ENCODE peak calls at places on chromosome 18, in nine cellular contexts. One of them, this sample, is unnamed.

GRCh38 chr18:33627114-33627513 is 49.1 kb downstream of the ASXL3 start:
- DNase-seq in IMR-90: no peak
- DNase-seq in GM23338: no peak
- DNase-seq in fibroblast of lung: no peak
- DNase-seq in OCI-LY7: no peak
- DNase-seq in PC-3: no peak
- DNase-seq in GM23248: no peak
- DNase-seq in mammary epithelial cell: no peak
- DNase-seq in K562: no peak
- DNase-seq in this sample: no peak

GRCh38 chr18:46250084-46250811 is 146.1 kb downstream of the HAUS1 start:
- DNase-seq in IMR-90: peak; percentile 92
- DNase-seq in GM23338: peak; percentile 46
- DNase-seq in fibroblast of lung: peak; percentile 72
- DNase-seq in OCI-LY7: peak; percentile 85
- DNase-seq in PC-3: peak; percentile 83
- DNase-seq in GM23248: peak; percentile 59
- DNase-seq in mammary epithelial cell: peak; percentile 95
- DNase-seq in K562: no peak
- DNase-seq in this sample: peak; percentile 61

GRCh38 chr18:72530622-72531021 is 13.5 kb downstream of the CBLN2 start:
- DNase-seq in IMR-90: no peak
- DNase-seq in GM23338: no peak
- DNase-seq in fibroblast of lung: no peak
- DNase-seq in OCI-LY7: no peak
- DNase-seq in PC-3: no peak
- DNase-seq in GM23248: no peak
- DNase-seq in mammary epithelial cell: no peak
- DNase-seq in K562: no peak
- DNase-seq in this sample: no peak

GRCh38 chr18:58856881-58857280 is 7.8 kb upstream of the ZNF532 start:
- DNase-seq in IMR-90: peak; percentile 83
- DNase-seq in GM23338: no peak
- DNase-seq in fibroblast of lung: peak; percentile 60
- DNase-seq in OCI-LY7: no peak
- DNase-seq in PC-3: peak; percentile 85
- DNase-seq in GM23248: peak; percentile 74
- DNase-seq in mammary epithelial cell: peak; percentile 81
- DNase-seq in K562: no peak
- DNase-seq in this sample: no peak

GRCh38 chr18:34760444-34760843 is 50.3 kb downstream of the DTNA start:
- DNase-seq in IMR-90: no peak
- DNase-seq in GM23338: no peak
- DNase-seq in fibroblast of lung: no peak
- DNase-seq in OCI-LY7: no peak
- DNase-seq in PC-3: no peak
- DNase-seq in GM23248: no peak
- DNase-seq in mammary epithelial cell: no peak
- DNase-seq in K562: no peak
- DNase-seq in this sample: no peak

GRCh38 chr18:11246883-11247282 is 97.5 kb upstream of the PIEZO2 start:
- DNase-seq in IMR-90: no peak
- DNase-seq in GM23338: no peak
- DNase-seq in fibroblast of lung: no peak
- DNase-seq in OCI-LY7: no peak
- DNase-seq in PC-3: no peak
- DNase-seq in GM23248: peak; percentile 82
- DNase-seq in mammary epithelial cell: no peak
- DNase-seq in K562: no peak
- DNase-seq in this sample: no peak

GRCh38 chr18:28125051-28125450 is 51.9 kb downstream of the CDH2 start:
- DNase-seq in IMR-90: no peak
- DNase-seq in GM23338: no peak
- DNase-seq in fibroblast of lung: no peak
- DNase-seq in OCI-LY7: no peak
- DNase-seq in PC-3: peak; percentile 71
- DNase-seq in GM23248: no peak
- DNase-seq in mammary epithelial cell: no peak
- DNase-seq in K562: no peak
- DNase-seq in this sample: no peak

GRCh38 chr18:11279461-11279860 is 130.1 kb upstream of the PIEZO2 start:
- DNase-seq in IMR-90: no peak
- DNase-seq in GM23338: no peak
- DNase-seq in fibroblast of lung: peak; percentile 21
- DNase-seq in OCI-LY7: no peak
- DNase-seq in PC-3: no peak
- DNase-seq in GM23248: no peak
- DNase-seq in mammary epithelial cell: no peak
- DNase-seq in K562: no peak
- DNase-seq in this sample: no peak

GRCh38 chr18:50937183-50937582 is 30.7 kb upstream of the ELAC1 start:
- DNase-seq in IMR-90: no peak
- DNase-seq in GM23338: no peak
- DNase-seq in fibroblast of lung: no peak
- DNase-seq in OCI-LY7: no peak
- DNase-seq in PC-3: no peak
- DNase-seq in GM23248: no peak
- DNase-seq in mammary epithelial cell: no peak
- DNase-seq in K562: no peak
- DNase-seq in this sample: no peak

GRCh38 chr18:50934545-50935211 is 33.2 kb upstream of the ELAC1 start:
- DNase-seq in IMR-90: no peak
- DNase-seq in GM23338: no peak
- DNase-seq in fibroblast of lung: no peak
- DNase-seq in OCI-LY7: no peak
- DNase-seq in PC-3: no peak
- DNase-seq in GM23248: no peak
- DNase-seq in mammary epithelial cell: no peak
- DNase-seq in K562: no peak
- DNase-seq in this sample: no peak

GRCh38 chr18:50944245-50944917 is 23.5 kb upstream of the ELAC1 start:
- DNase-seq in IMR-90: no peak
- DNase-seq in GM23338: no peak
- DNase-seq in fibroblast of lung: no peak
- DNase-seq in OCI-LY7: no peak
- DNase-seq in PC-3: peak; percentile 1
- DNase-seq in GM23248: peak; percentile 47
- DNase-seq in mammary epithelial cell: no peak
- DNase-seq in K562: no peak
- DNase-seq in this sample: no peak

GRCh38 chr18:50933684-50934083 is 34.2 kb upstream of the ELAC1 start:
- DNase-seq in IMR-90: no peak
- DNase-seq in GM23338: no peak
- DNase-seq in fibroblast of lung: no peak
- DNase-seq in OCI-LY7: no peak
- DNase-seq in PC-3: no peak
- DNase-seq in GM23248: no peak
- DNase-seq in mammary epithelial cell: no peak
- DNase-seq in K562: no peak
- DNase-seq in this sample: no peak

DNA sequence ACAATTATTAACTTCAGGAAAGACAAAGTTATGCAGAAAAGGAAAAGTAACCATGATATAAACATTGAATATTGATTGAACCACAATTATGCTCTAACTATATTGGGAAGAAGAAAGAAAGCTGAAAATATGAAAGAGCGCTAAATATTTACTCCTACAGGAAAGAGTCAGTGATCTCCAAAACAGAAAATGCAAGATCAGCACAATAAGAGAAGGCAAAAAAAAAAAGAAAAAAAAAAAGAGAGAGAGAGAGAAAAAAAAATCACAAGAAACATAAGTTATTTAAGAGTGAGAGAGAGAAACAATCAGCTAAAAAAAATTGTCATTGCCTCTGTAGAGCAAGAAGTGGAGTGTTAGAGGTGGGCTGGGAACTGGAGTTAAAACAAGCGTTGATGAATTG is 28.9 kb upstream of the ELAC1 start:
- DNase-seq in IMR-90: no peak
- DNase-seq in GM23338: no peak
- DNase-seq in fibroblast of lung: no peak
- DNase-seq in OCI-LY7: no peak
- DNase-seq in PC-3: no peak
- DNase-seq in GM23248: no peak
- DNase-seq in mammary epithelial cell: no peak
- DNase-seq in K562: no peak
- DNase-seq in this sample: no peak
- H3K36me3 ChIP-seq in IMR-90: peaks cover 2% of the 10 kb centered on the region
- H3K36me3 ChIP-seq in GM23338: peaks cover 7% of the 10 kb centered on the region
- H3K36me3 ChIP-seq in fibroblast of lung: no peaks in the 10 kb centered on the region
- H3K36me3 ChIP-seq in OCI-LY7: peaks cover 21% of the 10 kb centered on the region
- H3K36me3 ChIP-seq in PC-3: no peaks in the 10 kb centered on the region
- H3K36me3 ChIP-seq in GM23248: no peaks in the 10 kb centered on the region
- H3K36me3 ChIP-seq in mammary epithelial cell: peaks cover 5% of the 10 kb centered on the region
- H3K36me3 ChIP-seq in K562: peaks cover 2% of the 10 kb centered on the region
- H3K36me3 ChIP-seq in this sample: peaks cover 60% of the 10 kb centered on the region

DNA sequence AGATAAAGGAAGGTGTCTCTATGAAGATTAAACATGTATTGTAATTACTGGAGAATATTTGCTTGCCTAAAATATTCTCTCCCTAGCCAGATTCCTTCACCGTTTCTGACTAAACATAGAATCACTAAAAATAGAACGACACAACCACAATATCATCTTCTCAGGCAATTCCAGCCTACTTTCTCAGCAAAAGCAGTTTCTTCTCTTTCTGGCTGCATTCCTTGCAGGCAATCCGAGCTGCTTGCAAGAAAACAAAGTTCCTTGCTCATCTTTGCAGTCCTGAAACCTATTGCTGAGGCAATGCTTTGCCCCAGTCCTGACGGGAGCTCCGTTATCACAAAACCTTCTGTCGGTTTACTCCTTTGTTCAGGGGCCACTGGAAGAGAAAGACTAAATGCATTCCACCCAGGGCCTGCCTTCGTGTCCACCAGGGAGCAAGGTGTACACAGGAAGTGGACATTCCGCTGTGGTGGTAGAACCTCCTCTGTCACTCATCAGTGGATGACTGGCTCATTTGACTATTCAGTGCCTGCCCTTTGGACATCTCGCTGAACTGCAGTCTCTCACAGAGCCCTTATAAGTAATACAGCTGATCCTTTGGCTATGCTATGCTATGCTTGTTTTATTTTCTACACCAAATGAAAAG is 239.2 kb upstream of the DOK6 start:
- DNase-seq in IMR-90: peak; percentile 63
- DNase-seq in GM23338: no peak
- DNase-seq in fibroblast of lung: peak; percentile 19
- DNase-seq in OCI-LY7: no peak
- DNase-seq in PC-3: no peak
- DNase-seq in GM23248: peak; percentile 61
- DNase-seq in mammary epithelial cell: no peak
- DNase-seq in K562: no peak
- DNase-seq in this sample: no peak
- H2AFZ ChIP-seq in IMR-90: peak overlapping the region; percentile 94
- H2AFZ ChIP-seq in GM23338: peak overlapping the region; percentile 79
- H2AFZ ChIP-seq in fibroblast of lung: peak overlapping the region; percentile 82
- H2AFZ ChIP-seq in OCI-LY7: no peak overlapping the region
- H2AFZ ChIP-seq in PC-3: no peak overlapping the region
- H2AFZ ChIP-seq in GM23248: peak overlapping the region; percentile 69
- H2AFZ ChIP-seq in mammary epithelial cell: peak overlapping the region; percentile 49
- H2AFZ ChIP-seq in K562: no peak overlapping the region
- H2AFZ ChIP-seq in this sample: no peak overlapping the region

GRCh38 chr18:47898696-47899095 is 31.8 kb downstream of the SMAD2 start:
- DNase-seq in IMR-90: no peak
- DNase-seq in GM23338: peak; percentile 27
- DNase-seq in fibroblast of lung: no peak
- DNase-seq in OCI-LY7: no peak
- DNase-seq in PC-3: peak; percentile 28
- DNase-seq in GM23248: no peak
- DNase-seq in mammary epithelial cell: no peak
- DNase-seq in K562: no peak
- DNase-seq in this sample: no peak

GRCh38 chr18:47895565-47896250 is 34.8 kb downstream of the SMAD2 start:
- DNase-seq in IMR-90: no peak
- DNase-seq in GM23338: no peak
- DNase-seq in fibroblast of lung: no peak
- DNase-seq in OCI-LY7: no peak
- DNase-seq in PC-3: no peak
- DNase-seq in GM23248: no peak
- DNase-seq in mammary epithelial cell: no peak
- DNase-seq in K562: no peak
- DNase-seq in this sample: no peak

GRCh38 chr18:47893047-47893446 is 37.4 kb downstream of the SMAD2 start:
- DNase-seq in IMR-90: no peak
- DNase-seq in GM23338: no peak
- DNase-seq in fibroblast of lung: no peak
- DNase-seq in OCI-LY7: no peak
- DNase-seq in PC-3: peak; percentile 33
- DNase-seq in GM23248: no peak
- DNase-seq in mammary epithelial cell: no peak
- DNase-seq in K562: peak; percentile 14
- DNase-seq in this sample: no peak

GRCh38 chr18:47898055-47898454 is 32.4 kb downstream of the SMAD2 start:
- DNase-seq in IMR-90: no peak
- DNase-seq in GM23338: no peak
- DNase-seq in fibroblast of lung: no peak
- DNase-seq in OCI-LY7: no peak
- DNase-seq in PC-3: no peak
- DNase-seq in GM23248: peak; percentile 6
- DNase-seq in mammary epithelial cell: no peak
- DNase-seq in K562: no peak
- DNase-seq in this sample: no peak

DNA sequence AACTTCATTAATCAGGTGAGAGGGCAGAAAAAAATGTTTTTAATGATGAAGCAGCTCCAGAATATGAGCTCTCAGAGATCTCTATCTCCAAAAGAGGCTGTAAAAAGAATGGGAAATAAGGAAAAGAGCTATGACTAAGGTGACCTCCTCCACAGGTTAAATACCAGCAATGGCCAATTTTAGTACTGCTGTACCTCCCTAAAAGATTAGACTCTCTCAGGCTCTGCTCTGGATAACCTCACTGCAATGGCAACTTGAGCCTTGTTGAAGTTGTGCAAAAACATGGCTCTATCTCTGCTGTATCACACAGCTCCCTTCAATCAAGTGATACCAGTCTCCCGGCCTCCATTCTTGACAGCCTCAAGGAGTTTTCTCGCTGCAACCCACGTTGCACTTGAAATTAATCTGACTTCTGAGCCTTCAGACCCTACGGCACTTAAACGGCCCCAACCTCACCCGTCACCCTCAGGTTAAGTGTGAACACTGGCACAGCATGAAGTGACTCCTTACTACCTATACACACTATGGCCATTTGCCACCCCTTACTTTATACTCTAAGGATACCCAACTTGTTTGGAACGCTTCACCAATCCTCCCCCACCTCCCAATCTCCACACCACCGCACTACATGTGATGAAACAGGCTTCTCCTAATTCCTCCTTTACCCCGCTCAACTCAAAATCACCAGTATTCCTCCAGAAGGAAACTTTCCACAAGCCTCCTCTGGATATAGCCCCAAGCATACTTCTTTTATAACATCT is 36.3 kb downstream of the SMAD2 start:
- DNase-seq in IMR-90: peak; percentile 10
- DNase-seq in GM23338: no peak
- DNase-seq in fibroblast of lung: no peak
- DNase-seq in OCI-LY7: no peak
- DNase-seq in PC-3: peak; percentile 29
- DNase-seq in GM23248: peak; percentile 10
- DNase-seq in mammary epithelial cell: no peak
- DNase-seq in K562: no peak
- DNase-seq in this sample: no peak
- H3K4me2 ChIP-seq in IMR-90: no peak overlapping the region
- H3K4me2 ChIP-seq in GM23338: peak overlapping the region; percentile 21
- H3K4me2 ChIP-seq in fibroblast of lung: no peak overlapping the region
- H3K4me2 ChIP-seq in OCI-LY7: no peak overlapping the region
- H3K4me2 ChIP-seq in PC-3: peak overlapping the region; percentile 41
- H3K4me2 ChIP-seq in GM23248: peak overlapping the region; percentile 19
- H3K4me2 ChIP-seq in mammary epithelial cell: no peak overlapping the region
- H3K4me2 ChIP-seq in K562: peak overlapping the region; percentile 44
- H3K4me2 ChIP-seq in this sample: no peak overlapping the region

GRCh38 chr18:62607708-62608428 is 85.0 kb downstream of the ZCCHC2 start:
- DNase-seq in IMR-90: no peak
- DNase-seq in GM23338: no peak
- DNase-seq in fibroblast of lung: no peak
- DNase-seq in OCI-LY7: no peak
- DNase-seq in PC-3: no peak
- DNase-seq in GM23248: no peak
- DNase-seq in mammary epithelial cell: no peak
- DNase-seq in K562: no peak
- DNase-seq in this sample: no peak

GRCh38 chr18:62603979-62604378 is 81.2 kb downstream of the ZCCHC2 start:
- DNase-seq in IMR-90: no peak
- DNase-seq in GM23338: no peak
- DNase-seq in fibroblast of lung: no peak
- DNase-seq in OCI-LY7: no peak
- DNase-seq in PC-3: no peak
- DNase-seq in GM23248: no peak
- DNase-seq in mammary epithelial cell: no peak
- DNase-seq in K562: no peak
- DNase-seq in this sample: no peak

GRCh38 chr18:62606106-62606505 is 83.3 kb downstream of the ZCCHC2 start:
- DNase-seq in IMR-90: peak; percentile 32
- DNase-seq in GM23338: no peak
- DNase-seq in fibroblast of lung: no peak
- DNase-seq in OCI-LY7: no peak
- DNase-seq in PC-3: no peak
- DNase-seq in GM23248: peak; percentile 42
- DNase-seq in mammary epithelial cell: no peak
- DNase-seq in K562: no peak
- DNase-seq in this sample: no peak

GRCh38 chr18:62607302-62607701 is 84.5 kb downstream of the ZCCHC2 start:
- DNase-seq in IMR-90: no peak
- DNase-seq in GM23338: no peak
- DNase-seq in fibroblast of lung: no peak
- DNase-seq in OCI-LY7: no peak
- DNase-seq in PC-3: no peak
- DNase-seq in GM23248: no peak
- DNase-seq in mammary epithelial cell: no peak
- DNase-seq in K562: peak; percentile 19
- DNase-seq in this sample: no peak

GRCh38 chr18:62605685-62606084 is 82.9 kb downstream of the ZCCHC2 start:
- DNase-seq in IMR-90: no peak
- DNase-seq in GM23338: no peak
- DNase-seq in fibroblast of lung: no peak
- DNase-seq in OCI-LY7: no peak
- DNase-seq in PC-3: no peak
- DNase-seq in GM23248: no peak
- DNase-seq in mammary epithelial cell: no peak
- DNase-seq in K562: no peak
- DNase-seq in this sample: no peak
- H3K36me3 ChIP-seq in IMR-90: no peaks in the 10 kb centered on the region
- H3K36me3 ChIP-seq in GM23338: no peaks in the 10 kb centered on the region
- H3K36me3 ChIP-seq in fibroblast of lung: no peaks in the 10 kb centered on the region
- H3K36me3 ChIP-seq in OCI-LY7: no peaks in the 10 kb centered on the region
- H3K36me3 ChIP-seq in PC-3: no peaks in the 10 kb centered on the region
- H3K36me3 ChIP-seq in GM23248: no peaks in the 10 kb centered on the region
- H3K36me3 ChIP-seq in mammary epithelial cell: no peaks in the 10 kb centered on the region
- H3K36me3 ChIP-seq in K562: no peaks in the 10 kb centered on the region
- H3K36me3 ChIP-seq in this sample: no peaks in the 10 kb centered on the region